ENCODE peak calls at places on chromosomes 6 and 20, in six cellular contexts. J is pancreas, K is AG10803, P is neural crest cell, S is endothelial cell, X is left ventricle myocardium inferior. Y is an unnamed sample.

GRCh38 chr6:128676456-128676855 is 156.1 kb upstream of the PTPRK start:
- DNase-seq in J (no peak), K (no peak), P (no peak), S (no peak), X (no peak), Y (no peak)

GRCh38 chr6:27260339-27260738 is 12.8 kb downstream of the PRSS16 start:
- DNase-seq in J (no peak), K (no peak), P (no peak), S (peak), X (no peak), Y (no peak)

GRCh38 chr6:159693894-159694545 is 979 bp upstream of the SOD2 start:
- DNase-seq in J (peak), K (no peak), P (no peak), S (no peak), X (no peak), Y (no peak)

GRCh38 chr6:14874975-14875677 is 370.7 kb upstream of the JARID2 start:
- DNase-seq in J (no peak), K (no peak), P (no peak), S (no peak), X (no peak), Y (no peak)

GRCh38 chr6:107110200-107110599 is 5.1 kb downstream of the BEND3 start:
- DNase-seq in J (no peak), K (peak), P (no peak), S (no peak), X (no peak), Y (no peak)

GRCh38 chr20:23270427-23270911 is 80.1 kb upstream of the NXT1 start:
- DNase-seq in J (no peak), K (peak), P (no peak), S (peak), X (no peak), Y (no peak)

GRCh38 chr6:110329348-110329728 is 28.8 kb downstream of the METTL24 start:
- DNase-seq in J (no peak), K (peak), P (no peak), S (no peak), X (no peak), Y (no peak)

GRCh38 chr6:6629416-6629815 is 40.9 kb downstream of the LY86 start:
- DNase-seq in J (no peak), K (no peak), P (no peak), S (no peak), X (no peak), Y (peak)

GRCh38 chr6:119129148-119129967 is 50.9 kb upstream of the FAM184A start:
- DNase-seq in J (no peak), K (peak), P (peak), S (no peak), X (no peak), Y (peak)

GRCh38 chr6:159306134-159306537 is 136.9 kb downstream of the FNDC1 start:
- DNase-seq in J (no peak), K (peak), P (no peak), S (no peak), X (no peak), Y (no peak)

GRCh38 chr20:43767686-43768474 is 41.1 kb upstream of the GTSF1L start:
- DNase-seq in J (no peak), K (peak), P (no peak), S (no peak), X (no peak), Y (peak)

GRCh38 chr6:161101517-161101916 is 109.9 kb downstream of the MAP3K4 start:
- DNase-seq in J (no peak), K (no peak), P (no peak), S (peak), X (no peak), Y (no peak)

GRCh38 chr6:80742481-80742880 is 636.0 kb downstream of the BCKDHB start:
- DNase-seq in J (no peak), K (peak), P (no peak), S (peak), X (no peak), Y (peak)
- TF ChIP-seq CTCF in J (no peak), K (peak), P (peak), S (peak), X (peak), Y (peak)

GRCh38 chr20:50043573-50044352 is 61.0 kb downstream of the SNAI1 start:
- DNase-seq in J (no peak), K (no peak), P (no peak), S (no peak), X (no peak), Y (no peak)
- TF ChIP-seq CTCF in J (no peak), K (no peak), P (no peak), S (no peak), X (no peak), Y (no peak)

DNA sequence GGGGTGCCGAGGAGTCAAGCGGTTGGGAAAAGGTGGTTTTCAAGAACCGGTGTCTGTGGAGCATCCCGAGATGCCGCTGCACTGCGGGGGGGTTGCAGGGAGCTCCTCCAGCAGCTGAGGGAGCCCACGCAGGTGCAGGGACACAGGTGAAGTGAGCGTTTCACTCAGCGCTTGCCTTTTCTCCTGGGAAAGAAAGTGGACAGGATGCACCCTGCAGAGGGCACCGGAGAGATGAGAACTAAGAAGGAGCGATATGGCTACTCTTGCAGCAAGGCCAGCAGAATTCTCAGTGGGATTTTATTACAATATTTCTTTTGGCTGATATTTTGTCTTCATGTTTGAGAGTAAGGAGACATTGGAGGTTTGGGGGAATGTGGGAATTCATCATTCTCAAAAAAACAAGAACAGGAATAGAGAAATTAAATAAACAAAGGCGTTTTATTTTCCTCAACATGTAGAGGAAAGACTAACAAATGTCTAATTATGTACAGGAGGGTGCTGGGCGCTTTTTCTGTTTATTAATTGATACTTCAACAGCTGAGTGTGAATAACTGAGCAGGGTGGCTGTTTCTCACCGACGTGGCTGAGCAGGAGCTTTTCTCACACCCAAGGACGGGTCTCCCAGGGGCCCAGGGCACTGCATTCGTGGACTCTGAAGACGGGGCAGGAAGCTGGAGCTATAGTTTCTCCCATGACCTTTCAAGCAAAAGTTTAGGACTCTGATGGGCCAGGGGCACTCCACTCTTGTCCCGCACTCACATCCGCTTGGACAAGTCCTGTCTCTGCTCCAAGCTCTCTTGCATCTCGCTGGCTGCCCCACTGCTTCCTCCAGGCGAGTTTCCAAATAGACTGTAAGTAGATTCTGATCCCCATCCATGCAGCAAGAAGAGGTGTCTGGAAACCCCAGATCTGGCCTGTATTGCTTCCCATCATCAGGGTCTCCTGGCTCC is 176.1 kb downstream of the SMOC2 start:
- DNase-seq in J (no peak), K (no peak), P (no peak), S (no peak), X (no peak), Y (no peak)
- TF ChIP-seq CTCF in J (no peak), K (no peak), P (peak), S (no peak), X (peak), Y (no peak)

DNA sequence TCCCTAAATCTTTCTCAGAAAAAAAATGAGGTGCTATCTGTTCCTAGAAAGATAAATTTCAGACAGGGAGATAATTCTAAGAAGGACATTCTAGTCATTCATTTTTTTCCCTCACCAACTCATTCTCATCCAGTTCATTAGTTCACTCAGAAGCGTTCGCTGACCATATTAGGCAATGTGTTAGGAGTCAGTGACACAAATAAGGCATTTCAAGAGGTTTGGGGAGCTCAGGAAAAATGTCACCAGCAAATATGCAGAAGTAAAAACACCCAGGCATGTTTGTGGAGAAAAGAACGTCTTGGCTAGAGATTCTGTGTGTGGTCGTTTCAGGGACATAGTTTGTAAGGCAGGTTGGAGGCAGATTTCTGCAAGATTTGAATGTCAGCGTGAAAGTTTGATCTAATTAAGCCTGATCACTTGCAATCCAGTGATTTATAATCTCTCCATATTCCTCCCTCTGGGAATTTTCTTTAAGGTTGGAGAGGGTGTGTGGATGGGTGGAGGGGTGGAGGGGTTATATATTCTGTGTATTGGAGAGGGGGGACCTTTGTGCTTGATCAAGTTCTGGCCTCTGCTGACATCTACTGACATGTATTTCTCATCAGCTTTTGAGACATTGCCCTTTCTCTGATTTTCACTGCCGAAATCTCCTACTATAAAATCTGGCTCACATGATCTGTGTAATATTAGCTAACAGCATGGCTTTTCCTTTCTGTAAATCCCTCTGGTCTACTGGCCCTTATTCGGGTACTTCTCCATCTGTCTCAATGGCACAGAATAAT is 3.6 kb downstream of the MYCT1 start:
- DNase-seq in J (no peak), K (peak), P (no peak), S (no peak), X (no peak), Y (no peak)
- TF ChIP-seq CTCF in J (no peak), K (peak), P (no peak), S (no peak), X (peak), Y (no peak)

GRCh38 chr6:132733288-132733687 is 19.4 kb upstream of the VNN1 start:
- DNase-seq in J (no peak), K (no peak), P (no peak), S (no peak), X (no peak), Y (no peak)

GRCh38 chr6:132736239-132736638 is 21.5 kb downstream of the VNN2 start:
- DNase-seq in J (no peak), K (no peak), P (no peak), S (no peak), X (no peak), Y (no peak)

GRCh38 chr6:132733814-132734213 is 20.0 kb upstream of the VNN1 start:
- DNase-seq in J (no peak), K (no peak), P (no peak), S (no peak), X (no peak), Y (no peak)

GRCh38 chr6:132731086-132731485 is 17.2 kb upstream of the VNN1 start:
- DNase-seq in J (no peak), K (no peak), P (no peak), S (no peak), X (no peak), Y (no peak)

DNA sequence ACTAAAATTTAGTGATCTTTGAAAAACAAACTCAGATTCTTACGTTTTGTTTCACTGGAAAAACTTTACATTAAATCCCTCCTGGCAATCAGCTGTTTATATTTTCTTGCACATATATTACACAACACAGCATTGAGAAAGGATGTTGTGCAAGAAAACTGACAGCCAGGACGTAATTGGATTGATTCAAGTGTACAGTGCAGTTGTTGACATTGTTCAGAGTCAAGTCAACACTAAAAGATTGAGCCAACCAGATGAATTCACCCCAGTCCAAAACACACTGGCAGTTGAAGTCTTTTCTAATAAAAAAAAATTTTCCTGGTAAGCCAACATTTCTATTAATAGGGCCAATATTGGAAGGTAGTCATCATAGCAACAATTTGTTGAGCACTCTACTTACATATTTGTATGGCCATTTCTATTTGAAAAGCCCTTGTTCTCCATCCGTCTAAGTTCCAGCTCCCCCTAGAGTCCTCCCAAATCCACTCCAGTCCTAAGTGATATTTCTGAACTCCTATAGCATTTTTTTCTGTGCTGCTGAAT is 20.9 kb upstream of the VNN1 start:
- DNase-seq in J (peak), K (peak), P (no peak), S (no peak), X (no peak), Y (peak)
- TF ChIP-seq CTCF in J (peak), K (peak), P (no peak), S (no peak), X (no peak), Y (peak)

GRCh38 chr6:105818505-105818904 is 267.6 kb upstream of the PRDM1 start:
- DNase-seq in J (no peak), K (no peak), P (no peak), S (no peak), X (no peak), Y (no peak)
- TF ChIP-seq CTCF in J (no peak), K (no peak), P (no peak), S (no peak), X (no peak), Y (no peak)

DNA sequence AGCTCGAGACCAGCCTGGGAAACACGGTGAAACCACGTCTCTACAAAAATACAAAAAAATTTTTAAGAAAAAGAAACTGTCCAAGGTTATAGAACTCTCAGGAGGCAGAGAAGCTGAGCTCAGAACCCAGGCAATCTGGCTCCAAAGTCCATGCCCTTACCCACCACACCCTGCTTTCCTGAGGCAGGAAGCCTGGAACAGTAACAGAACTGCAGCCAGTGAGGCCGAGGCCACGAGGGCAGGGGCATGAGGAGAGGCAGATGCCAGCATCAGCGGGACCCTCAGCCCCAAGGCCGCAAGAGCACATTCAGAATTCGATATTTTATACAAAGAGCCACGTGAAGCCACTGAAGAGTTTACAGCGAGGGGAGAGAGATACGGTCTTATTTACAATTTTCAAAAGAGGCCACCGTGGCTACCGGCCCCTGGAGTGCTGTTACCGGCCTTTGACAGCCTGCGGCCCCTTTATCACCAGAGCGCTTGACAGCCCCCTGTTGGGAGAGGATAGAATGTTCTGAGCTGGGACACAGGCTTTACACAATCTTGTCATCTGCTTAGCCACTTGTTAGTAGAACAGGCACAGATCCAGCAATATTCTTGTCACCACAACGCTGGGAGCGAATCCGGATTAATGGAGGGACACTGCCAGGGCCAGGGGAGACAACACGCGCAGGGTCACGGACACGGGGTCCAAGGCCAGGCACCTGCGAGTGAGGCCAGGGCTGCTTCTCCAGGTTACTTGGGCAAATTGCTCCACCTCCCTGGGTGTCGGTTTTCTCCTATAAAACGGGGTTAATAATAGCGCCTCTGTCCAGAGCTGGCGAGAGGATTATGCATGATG is 5.6 kb downstream of the SPATA2 start:
- DNase-seq in J (no peak), K (no peak), P (no peak), S (peak), X (no peak), Y (no peak)
- TF ChIP-seq CTCF in J (no peak), K (peak), P (peak), S (no peak), X (peak), Y (peak)

DNA sequence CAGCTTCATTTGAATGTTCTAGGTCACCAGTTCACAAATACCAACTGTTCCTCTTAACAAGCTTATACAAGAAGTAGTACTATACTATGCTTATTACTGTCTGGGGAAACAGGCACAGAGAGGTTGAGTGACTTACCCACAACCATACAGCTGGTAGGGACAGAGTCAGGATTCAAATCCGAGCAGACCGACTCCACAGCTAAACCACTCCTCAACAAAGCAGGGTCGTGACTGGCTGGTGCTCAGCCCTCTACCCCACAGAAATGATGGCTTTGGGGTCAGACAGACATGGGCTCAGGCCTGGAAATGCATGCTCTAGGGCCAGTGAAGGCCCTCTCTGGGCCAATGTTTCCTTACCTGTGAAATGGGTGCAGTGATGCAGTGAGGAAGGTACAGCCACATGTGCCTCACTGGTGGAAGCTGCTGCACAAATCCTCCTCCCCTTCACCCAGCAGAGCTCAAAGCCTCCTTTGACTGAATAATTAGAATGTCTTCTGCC is 63.6 kb downstream of the MRPL14 start:
- DNase-seq in J (no peak), K (no peak), P (no peak), S (no peak), X (no peak), Y (no peak)
- TF ChIP-seq CTCF in J (no peak), K (no peak), P (no peak), S (no peak), X (no peak), Y (no peak)

DNA sequence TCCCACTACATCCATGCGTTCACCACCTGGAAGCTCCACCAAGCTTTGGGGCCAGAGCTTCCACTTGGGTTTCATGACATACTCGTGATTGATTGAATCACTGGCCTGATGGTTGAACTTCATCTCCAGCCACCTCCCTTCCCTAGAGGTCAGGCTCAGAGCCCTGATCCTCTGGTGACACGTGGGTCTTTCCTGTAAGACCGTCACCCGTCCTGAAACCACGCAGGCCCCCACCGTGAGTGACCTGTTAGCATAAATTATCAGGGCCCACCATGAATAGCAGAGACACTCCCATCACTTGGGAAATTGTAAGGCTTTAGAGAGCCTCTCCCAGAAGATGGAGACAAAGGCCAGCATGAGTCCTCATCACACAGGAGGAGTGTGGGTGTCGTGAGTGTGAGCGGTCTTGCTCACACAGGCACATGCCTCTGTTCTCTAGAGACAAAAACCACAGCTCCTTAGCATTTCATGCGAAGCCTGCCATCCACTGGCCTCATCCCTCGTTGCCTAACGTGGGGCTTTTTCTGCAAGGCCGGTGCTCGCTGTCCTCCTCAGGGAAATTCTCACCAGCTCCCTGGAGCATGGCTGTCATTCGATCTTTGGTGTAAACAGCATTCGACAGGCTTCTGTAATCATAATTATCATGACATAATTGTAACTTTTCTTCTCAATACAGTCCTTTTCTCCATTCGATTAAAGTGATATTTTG is 65.1 kb upstream of the DUSP22 start:
- DNase-seq in J (no peak), K (peak), P (no peak), S (no peak), X (no peak), Y (no peak)
- TF ChIP-seq CTCF in J (no peak), K (peak), P (no peak), S (no peak), X (peak), Y (no peak)

Y was measured in HFFc6.